ENCODE peak calls at places on chromosome 11, in six cellular contexts. J is brain microvascular endothelial cell; W is mammary epithelial cell; O is BE2C; Z is psoas muscle; R is CD4-positive, CD25-positive, alpha-beta regulatory T cell. F is an unnamed sample.

GRCh38 chr11:95358516-95359322 is 127.7 kb upstream of the SESN3 start:
- DNase-seq in J (no peak), W (no peak), O (no peak), Z (no peak), R (no peak), F (no peak)

GRCh38 chr11:69947772-69948255 is 128.6 kb upstream of the FGF3 start:
- DNase-seq in J (no peak), W (no peak), O (no peak), Z (peak), R (no peak), F (no peak)

GRCh38 chr11:113161671-113162589 is 152.5 kb upstream of the TTC12 start:
- DNase-seq in J (no peak), W (no peak), O (no peak), Z (no peak), R (no peak), F (no peak)

GRCh38 chr11:67463680-67464410 is 5.2 kb downstream of the TMEM134 start:
- DNase-seq in J (peak), W (peak), O (peak), Z (peak), R (no peak), F (no peak)

GRCh38 chr11:128488471-128488870 is 98.9 kb downstream of the ETS1 start:
- DNase-seq in J (peak), W (peak), O (no peak), Z (no peak), R (no peak), F (peak)

GRCh38 chr11:61629082-61629481 is 48.2 kb upstream of the SYT7 start:
- DNase-seq in J (no peak), W (no peak), O (no peak), Z (no peak), R (no peak), F (no peak)

GRCh38 chr11:27084407-27084985 is 43.9 kb downstream of the BBOX1 start:
- DNase-seq in J (no peak), W (peak), O (no peak), Z (no peak), R (no peak), F (peak)

GRCh38 chr11:70070736-70071135 is 7.4 kb upstream of the ANO1 start:
- DNase-seq in J (no peak), W (no peak), O (no peak), Z (no peak), R (no peak), F (no peak)

DNA sequence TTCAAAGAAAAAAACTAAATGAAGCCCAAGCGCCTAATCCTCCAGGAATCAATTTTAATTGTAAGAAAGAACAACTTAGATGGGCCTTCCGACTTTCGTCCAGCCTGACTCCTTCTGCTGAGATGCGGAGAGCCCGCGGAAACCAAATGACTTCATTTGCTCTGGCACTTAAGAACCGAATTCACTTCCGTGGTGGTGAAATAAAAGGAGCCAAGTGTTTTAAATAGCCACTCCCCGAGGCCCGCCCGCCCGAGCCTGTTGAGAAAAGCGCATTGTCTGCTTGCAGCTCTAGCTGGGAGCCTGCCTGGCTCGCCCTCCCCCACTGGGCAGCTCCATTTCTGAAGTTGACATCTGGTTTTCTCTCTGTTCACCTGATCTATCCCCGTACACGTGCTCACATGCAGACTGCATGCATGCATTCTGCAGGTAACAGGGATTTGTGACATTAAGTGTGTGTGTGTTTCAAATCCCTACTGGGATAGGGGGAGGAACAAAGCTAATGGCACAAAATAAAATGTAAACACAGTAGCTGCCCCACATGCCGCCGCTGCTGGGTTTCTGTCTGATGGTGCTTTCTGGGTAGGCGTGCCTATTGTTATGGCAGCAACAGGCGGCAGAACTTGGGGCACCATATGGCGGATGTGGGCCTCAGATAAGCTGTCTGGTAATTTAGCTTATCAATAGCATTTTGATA is 6.2 kb downstream of the TEAD1 start:
- DNase-seq in J (peak), W (peak), O (peak), Z (peak), R (peak), F (peak)
- H3K4me3 ChIP-seq in J (no peak), W (no peak), O (peak), Z (peak), R (no peak), F (peak)

GRCh38 chr11:34631297-34631696 is 10.4 kb downstream of the EHF start:
- DNase-seq in J (no peak), W (no peak), O (no peak), Z (no peak), R (no peak), F (no peak)
- H3K4me3 ChIP-seq in J (no peak), W (no peak), O (no peak), Z (no peak), R (no peak), F (no peak)

DNA sequence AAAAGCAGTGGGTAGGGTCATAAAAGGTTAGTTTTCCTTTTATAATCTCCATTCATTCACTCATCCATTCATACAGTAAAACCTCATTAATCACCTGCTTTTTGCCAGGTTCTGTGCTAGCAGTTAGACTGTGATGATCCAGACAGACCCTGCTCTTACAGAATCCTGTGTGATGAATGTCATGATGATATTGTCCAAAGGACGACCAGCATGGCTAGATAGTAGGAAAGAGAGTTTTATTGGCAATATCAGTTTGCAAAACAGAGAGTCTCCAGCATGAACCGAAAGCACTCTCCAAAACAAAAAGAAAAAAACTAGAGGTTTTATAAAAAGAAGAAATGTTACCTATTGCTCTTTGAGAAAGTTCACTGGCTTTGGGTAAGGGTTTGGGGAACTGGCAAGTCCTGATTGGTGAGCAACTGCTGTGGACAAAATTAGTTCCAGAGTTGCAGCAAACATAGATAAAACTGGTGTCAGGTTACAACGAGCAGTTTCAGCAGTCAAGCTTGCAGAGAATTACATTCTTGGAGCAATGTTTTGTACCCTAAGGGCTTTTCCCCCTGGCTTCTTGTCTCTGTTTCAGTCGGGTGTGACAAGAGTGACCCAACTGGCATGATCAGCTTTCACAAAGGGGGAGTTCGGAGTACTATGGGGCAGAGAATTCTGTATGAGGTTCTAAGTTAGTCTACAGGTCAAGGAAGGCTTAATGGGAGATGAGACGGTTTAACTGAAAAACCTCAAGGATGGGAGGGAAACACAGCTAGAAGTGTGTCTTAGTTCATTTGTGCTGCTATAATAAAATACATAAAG is 58.3 kb downstream of the HSD17B12 start:
- DNase-seq in J (peak), W (peak), O (peak), Z (no peak), R (no peak), F (peak)
- H3K4me3 ChIP-seq in J (no peak), W (no peak), O (no peak), Z (no peak), R (no peak), F (no peak)

GRCh38 chr11:75185866-75186265 is 35.0 kb downstream of the SLCO2B1 start:
- DNase-seq in J (no peak), W (no peak), O (no peak), Z (no peak), R (no peak), F (no peak)

GRCh38 chr11:75184757-75185156 is 33.9 kb downstream of the SLCO2B1 start:
- DNase-seq in J (no peak), W (no peak), O (no peak), Z (no peak), R (no peak), F (no peak)

GRCh38 chr11:75188671-75189070 is 37.8 kb downstream of the SLCO2B1 start:
- DNase-seq in J (no peak), W (no peak), O (no peak), Z (no peak), R (no peak), F (no peak)

GRCh38 chr11:75189075-75189474 is 38.2 kb downstream of the SLCO2B1 start:
- DNase-seq in J (no peak), W (no peak), O (no peak), Z (no peak), R (no peak), F (no peak)

GRCh38 chr11:75186999-75187398 is 36.1 kb downstream of the SLCO2B1 start:
- DNase-seq in J (no peak), W (no peak), O (no peak), Z (no peak), R (no peak), F (no peak)
- H3K4me3 ChIP-seq in J (no peak), W (no peak), O (no peak), Z (no peak), R (no peak), F (no peak)